ENCODE peak calls at places on chromosomes 13 and 19, in ten cellular contexts. Z, E, P, J, T, K, C, A, Q and W are unnamed samples.

GRCh38 chr19:3006075-3006767 is 22.9 kb downstream of the TLE2 start:
- DNase-seq in Z (no peak), E (no peak), P (no peak), J (no peak), T (no peak), K (no peak), C (no peak), A (no peak), Q (no peak), W (no peak)

GRCh38 chr19:42254083-42254849 is 662 bp downstream of the ERF start:
- DNase-seq in Z (peak; percentile 32), E (peak; percentile 84), P (no peak), J (peak; percentile 64), T (peak; percentile 79), K (peak; percentile 94), C (peak; percentile 80), A (peak; percentile 86), Q (no peak), W (peak; percentile 77)

GRCh38 chr13:40101708-40102359 is 446.4 kb downstream of the COG6 start:
- DNase-seq in Z (no peak), E (no peak), P (peak; percentile 37), J (peak; percentile 45), T (no peak), K (no peak), C (no peak), A (no peak), Q (no peak), W (peak; percentile 33)

GRCh38 chr13:107339209-107339608 is 771.3 kb upstream of the ARGLU1 start:
- DNase-seq in Z (peak; percentile 69), E (no peak), P (no peak), J (no peak), T (no peak), K (no peak), C (no peak), A (no peak), Q (no peak), W (no peak)

GRCh38 chr13:32247887-32248286 is 67.3 kb downstream of the ZAR1L start:
- DNase-seq in Z (peak; percentile 40), E (no peak), P (no peak), J (no peak), T (no peak), K (no peak), C (no peak), A (no peak), Q (no peak), W (no peak)

GRCh38 chr13:40064723-40065122 is 409.3 kb downstream of the COG6 start:
- DNase-seq in Z (peak; percentile 1), E (no peak), P (no peak), J (no peak), T (no peak), K (no peak), C (no peak), A (no peak), Q (peak; percentile 91), W (no peak)

GRCh38 chr19:51680474-51680873 is 12.7 kb upstream of the SPACA6 start:
- DNase-seq in Z (no peak), E (no peak), P (no peak), J (no peak), T (no peak), K (no peak), C (no peak), A (no peak), Q (no peak), W (no peak)

GRCh38 chr13:19618925-19619324 is 14.5 kb upstream of the MPHOSPH8 start:
- DNase-seq in Z (peak; percentile 37), E (no peak), P (no peak), J (peak; percentile 49), T (no peak), K (peak; percentile 36), C (no peak), A (no peak), Q (peak; percentile 43), W (peak; percentile 39)

GRCh38 chr13:66926851-66927524 is 303.1 kb downstream of the PCDH9 start:
- DNase-seq in Z (peak; percentile 37), E (no peak), P (no peak), J (no peak), T (no peak), K (no peak), C (no peak), A (no peak), Q (no peak), W (no peak)

GRCh38 chr19:6047741-6048231 is 62.5 kb downstream of the RFX2 start:
- DNase-seq in Z (peak; percentile 52), E (no peak), P (no peak), J (no peak), T (no peak), K (peak; percentile 80), C (no peak), A (no peak), Q (peak; percentile 47), W (peak; percentile 65)

GRCh38 chr13:69959041-69959440 is 148.6 kb upstream of the ATXN8OS start:
- DNase-seq in Z (no peak), E (no peak), P (no peak), J (no peak), T (no peak), K (no peak), C (no peak), A (no peak), Q (no peak), W (no peak)

GRCh38 chr19:43353606-43354304 is at the start of gene CD177:
- DNase-seq in Z (no peak), E (no peak), P (no peak), J (no peak), T (no peak), K (peak; percentile 5), C (no peak), A (no peak), Q (no peak), W (no peak)

DNA sequence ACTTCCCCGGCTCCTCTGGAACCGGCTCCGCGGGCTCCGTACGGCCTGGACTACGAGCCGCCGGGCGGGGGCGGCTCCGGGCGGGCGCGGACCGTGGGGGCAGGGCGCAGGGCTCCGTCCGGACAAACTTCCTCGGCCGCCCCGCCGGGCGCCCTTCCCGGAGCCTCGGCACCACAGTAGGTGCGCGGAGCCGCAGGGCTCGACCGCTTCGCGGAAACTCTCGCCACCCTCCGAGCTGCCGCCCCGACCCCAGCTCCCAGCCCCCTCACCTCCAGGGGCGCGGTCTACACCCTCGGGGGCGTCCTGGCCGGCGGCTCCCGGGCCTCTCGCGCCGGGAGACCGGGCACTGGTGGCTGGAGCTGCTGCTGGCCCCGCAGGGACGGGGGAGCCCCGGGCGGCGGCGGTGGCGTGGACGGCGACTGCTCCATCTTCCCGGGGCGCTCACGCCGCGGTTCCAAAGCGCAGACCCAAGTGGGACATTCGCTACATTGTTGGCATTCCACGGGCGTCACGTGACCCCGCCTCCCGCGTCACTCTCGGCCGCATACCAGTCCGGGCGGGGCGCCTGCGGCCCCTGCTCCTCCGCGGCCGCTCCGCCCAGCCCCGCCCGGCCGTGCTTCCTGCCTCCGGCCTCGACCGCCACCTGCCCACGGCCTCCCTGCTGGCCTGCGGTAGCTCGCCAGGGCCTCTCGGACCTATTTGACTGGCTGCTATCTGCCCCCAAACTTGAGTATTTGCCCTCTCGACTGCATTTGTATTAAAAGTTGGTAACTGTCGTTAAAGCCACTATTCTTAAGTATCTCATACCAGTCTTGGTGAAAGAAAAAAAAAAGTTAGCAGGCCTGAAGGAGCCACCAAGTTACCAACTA is at the start of gene LATS2:
- DNase-seq in Z (peak; percentile 94), E (peak; percentile 96), P (peak; percentile 40), J (peak; percentile 90), T (peak; percentile 99), K (peak; percentile 98), C (peak; percentile 98), A (peak; percentile 98), Q (peak; percentile 96), W (peak; percentile 94)
- TF ChIP-seq CTCF in Z (peak; percentile 20), E (peak; percentile 23), P (no peak), J (peak; percentile 30), T (peak; percentile 53), K (no peak), C (peak; percentile 8), A (peak; percentile 67), Q (no peak), W (peak; percentile 18)

DNA sequence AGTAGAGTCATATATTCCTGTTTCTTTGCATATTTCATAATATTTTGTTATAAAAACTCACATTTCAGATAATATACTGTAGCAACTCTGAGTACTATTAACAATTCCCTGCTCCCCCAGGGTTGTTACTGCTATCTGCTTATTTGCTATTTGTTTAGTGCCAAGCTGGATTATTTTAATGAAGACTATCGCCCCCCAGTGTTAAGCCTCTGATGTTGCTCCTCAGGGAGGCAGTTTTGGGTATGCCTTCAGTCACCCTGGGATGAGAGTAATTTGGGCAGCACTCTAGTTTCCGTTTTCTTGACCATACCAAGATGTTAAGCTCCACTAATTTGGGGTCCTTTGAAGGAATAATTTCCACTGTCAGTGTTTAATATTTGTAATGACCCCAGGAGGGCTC is 46.0 kb downstream of the MICU2 start:
- DNase-seq in Z (no peak), E (no peak), P (no peak), J (no peak), T (no peak), K (peak; percentile 59), C (no peak), A (no peak), Q (peak; percentile 30), W (no peak)
- TF ChIP-seq CTCF in Z (peak; percentile 31), E (peak; percentile 9), P (peak; percentile 47), J (peak; percentile 10), T (peak; percentile 59), K (peak; percentile 67), C (no peak), A (peak; percentile 45), Q (peak; percentile 46), W (peak; percentile 48)

GRCh38 chr19:14979136-14979497 is 547 bp downstream of the SLC1A6 start:
- DNase-seq in Z (no peak), E (no peak), P (no peak), J (no peak), T (no peak), K (peak; percentile 60), C (no peak), A (no peak), Q (no peak), W (no peak)

GRCh38 chr19:14978377-14978776 is 1.3 kb downstream of the SLC1A6 start:
- DNase-seq in Z (no peak), E (no peak), P (no peak), J (no peak), T (no peak), K (no peak), C (no peak), A (no peak), Q (no peak), W (no peak)

GRCh38 chr19:14974488-14974887 is 5.2 kb downstream of the SLC1A6 start:
- DNase-seq in Z (no peak), E (no peak), P (no peak), J (no peak), T (no peak), K (no peak), C (no peak), A (no peak), Q (no peak), W (no peak)

GRCh38 chr19:14979498-14980255 is at the start of gene SLC1A6:
- DNase-seq in Z (no peak), E (no peak), P (no peak), J (no peak), T (no peak), K (peak; percentile 89), C (no peak), A (no peak), Q (no peak), W (no peak)

GRCh38 chr19:14977128-14977527 is 2.5 kb downstream of the SLC1A6 start:
- DNase-seq in Z (no peak), E (no peak), P (no peak), J (no peak), T (no peak), K (peak; percentile 5), C (no peak), A (no peak), Q (no peak), W (no peak)
- TF ChIP-seq CTCF in Z (no peak), E (no peak), P (no peak), J (no peak), T (no peak), K (no peak), C (no peak), A (no peak), Q (no peak), W (no peak)

GRCh38 chr13:112792511-112792910 is 102.7 kb downstream of the ATP11A start:
- DNase-seq in Z (no peak), E (no peak), P (no peak), J (no peak), T (no peak), K (no peak), C (no peak), A (no peak), Q (no peak), W (no peak)
- TF ChIP-seq CTCF in Z (no peak), E (no peak), P (no peak), J (no peak), T (no peak), K (no peak), C (no peak), A (no peak), Q (no peak), W (no peak)